ENCODE peak calls at places on chromosomes 6 and 20, in ten cellular contexts. D is CD4-positive, alpha-beta T cell; U is C1 segment of cervical spinal cord; W is fibroblast of the aortic adventitia; Y is EH; B is ACHN; X is Caco-2; M is MCF 10A; G is HTR-8/SVneo; R is stimulated activated CD8-positive, alpha-beta memory T cell treated with anti-CD3 and anti-CD28 coated beads, Interleukin-7, amount 100 ng/mL, for 1 hour. L is an unnamed sample.

GRCh38 chr6:74749211-74750142 is 456.4 kb downstream of the COL12A1 start:
- DNase-seq in R (no peak), W (peak), U (no peak), X (no peak), D (no peak), M (peak), Y (peak), G (no peak), B (no peak), L (no peak)

GRCh38 chr6:122609881-122610689 is at the start of gene PKIB:
- DNase-seq in M (peak), D (peak), B (peak), G (peak), X (peak), Y (peak), R (no peak), W (peak), U (peak), L (no peak)

GRCh38 chr6:89239338-89239737 is 22.2 kb upstream of the GABRR1 start:
- DNase-seq in R (no peak), M (peak), X (no peak), D (no peak), W (no peak), G (no peak), B (peak), U (no peak), Y (no peak), L (peak)

GRCh38 chr6:33885121-33886057 is 81.6 kb upstream of the MLN start:
- DNase-seq in D (no peak), M (peak), X (no peak), G (peak), R (no peak), W (peak), U (no peak), Y (peak), B (peak), L (no peak)

GRCh38 chr6:141212296-141212695 is 920.4 kb upstream of the GJE1 start:
- DNase-seq in W (no peak), R (no peak), U (no peak), B (no peak), X (peak), M (no peak), D (no peak), G (no peak), Y (peak), L (no peak)

GRCh38 chr6:136628996-136629395 is 78.8 kb upstream of the MAP7 start:
- DNase-seq in R (no peak), Y (no peak), D (no peak), B (no peak), M (peak), W (no peak), G (no peak), U (no peak), X (no peak), L (no peak)

GRCh38 chr6:12584631-12585405 is 131.7 kb upstream of the PHACTR1 start:
- DNase-seq in U (no peak), X (no peak), Y (no peak), D (no peak), W (no peak), R (no peak), B (no peak), M (no peak), G (no peak), L (no peak)

GRCh38 chr20:19401096-19401495 is 188.7 kb downstream of the SLC24A3 start:
- DNase-seq in G (no peak), R (no peak), U (no peak), M (no peak), B (no peak), X (no peak), Y (no peak), D (no peak), W (no peak), L (no peak)

GRCh38 chr20:63095718-63096654 is 89.2 kb upstream of the BHLHE23 start:
- DNase-seq in X (peak), B (no peak), Y (no peak), M (no peak), W (no peak), U (no peak), R (no peak), D (no peak), G (no peak), L (no peak)

GRCh38 chr6:39377530-39377929 is 55.0 kb upstream of the KCNK16 start:
- DNase-seq in B (peak), G (peak), D (no peak), Y (peak), X (peak), M (peak), R (no peak), U (peak), W (peak), L (no peak)

GRCh38 chr6:14286144-14286543 is 168.6 kb downstream of the CD83 start:
- DNase-seq in M (peak), G (peak), R (no peak), Y (peak), W (peak), X (no peak), U (no peak), B (no peak), D (no peak), L (no peak)

GRCh38 chr6:125154184-125155135 is 887 bp downstream of the TPD52L1 start:
- DNase-seq in G (no peak), B (peak), X (peak), U (no peak), M (peak), R (no peak), W (peak), D (no peak), Y (peak), L (no peak)

GRCh38 chr20:2757969-2758368 is 42.5 kb downstream of the CPXM1 start:
- DNase-seq in X (no peak), G (no peak), W (no peak), D (no peak), U (no peak), M (no peak), R (no peak), Y (no peak), B (no peak), L (no peak)

GRCh38 chr6:33075568-33076405 is at the start of gene HLA-DPB1:
- DNase-seq in W (peak), Y (peak), M (peak), G (peak), B (peak), D (no peak), X (no peak), R (no peak), U (no peak), L (peak)

GRCh38 chr6:98947411-98948292 is at the start of gene FBXL4:
- DNase-seq in G (peak), B (peak), X (peak), M (peak), U (peak), R (peak), W (peak), D (peak), Y (peak), L (peak)

GRCh38 chr6:15921243-15921642 is 207.6 kb upstream of the MYLIP start:
- DNase-seq in B (no peak), Y (no peak), R (no peak), G (no peak), X (no peak), M (no peak), U (no peak), W (no peak), D (no peak), L (no peak)

GRCh38 chr6:100472674-100473073 is 8.0 kb upstream of the SIM1 start:
- DNase-seq in W (no peak), G (no peak), D (no peak), B (peak), Y (peak), U (no peak), X (no peak), M (peak), R (no peak), L (no peak)

GRCh38 chr6:3624268-3625136 is 127.0 kb downstream of the PXDC1 start:
- DNase-seq in X (no peak), R (no peak), U (no peak), B (no peak), M (no peak), Y (no peak), W (no peak), D (no peak), G (no peak), L (no peak)

GRCh38 chr6:137654365-137654981 is 160.3 kb upstream of the OLIG3 start:
- DNase-seq in G (no peak), D (no peak), M (no peak), R (no peak), U (no peak), W (no peak), X (no peak), B (no peak), Y (no peak), L (no peak)

GRCh38 chr6:170110201-170111140 is 180.4 kb downstream of the DLL1 start:
- DNase-seq in U (no peak), X (peak), G (no peak), D (no peak), R (no peak), M (no peak), Y (no peak), W (no peak), B (no peak), L (no peak)

GRCh38 chr6:31270788-31271640 is 878 bp downstream of the HLA-C start:
- DNase-seq in X (no peak), U (peak), W (peak), R (no peak), Y (peak), B (peak), G (peak), D (peak), M (peak), L (no peak)

GRCh38 chr6:89475634-89476033 is 42.7 kb downstream of the ANKRD6 start:
- DNase-seq in R (no peak), B (peak), G (no peak), Y (no peak), U (no peak), D (no peak), M (peak), X (no peak), W (peak), L (no peak)

GRCh38 chr20:4043329-4043728 is 28.0 kb upstream of the RNF24 start:
- DNase-seq in B (no peak), D (no peak), Y (no peak), U (no peak), W (no peak), G (no peak), R (no peak), M (no peak), X (no peak), L (no peak)